ENCODE peak calls at places on chromosomes 1 and 21, in seven cellular contexts. F is activated CD4-positive, alpha-beta T cell treated with anti-CD3 and anti-CD28 coated beads for 48 hours; D is Calu3; G is AG10803; E is activated T-helper 1 cell treated with anti-CD3 and anti-CD28 coated beads, Interleukin-12 subunit alpha, Interleukin-12 subunit beta, Interleukin-2, Interleukin-4 antibody, amounts not matched to agents 30 ng/mL and 10 ng/mL and 1 ng/mL, durations not matched to agents 14 hours and 24 hours and 36 hours; U is WTC11; Q is fibroblast of pulmonary artery. T is an unnamed sample.

GRCh38 chr1:41698916-41699860 is 214.7 kb upstream of the EDN2 start:
- DNase-seq in F (peak), D (no peak), G (no peak), E (no peak), U (no peak), Q (no peak), T (no peak)

GRCh38 chr1:212611000-212611636 is 2.6 kb downstream of the ATF3 start:
- DNase-seq in F (no peak), D (no peak), G (no peak), E (no peak), U (no peak), Q (no peak), T (no peak)

GRCh38 chr1:91736999-91737615 is 148.8 kb downstream of the TGFBR3 start:
- DNase-seq in F (no peak), D (peak), G (peak), E (no peak), U (no peak), Q (peak), T (peak)

GRCh38 chr21:45047257-45047656 is 27.1 kb upstream of the ADARB1 start:
- DNase-seq in F (no peak), D (no peak), G (no peak), E (no peak), U (no peak), Q (no peak), T (no peak)

GRCh38 chr1:154328318-154329151 is 3.2 kb downstream of the ATP8B2 start:
- DNase-seq in F (peak), D (peak), G (peak), E (peak), U (peak), Q (peak), T (peak)

GRCh38 chr1:178283409-178283808 is 189.5 kb downstream of the RASAL2 start:
- DNase-seq in F (no peak), D (no peak), G (peak), E (no peak), U (peak), Q (peak), T (no peak)

GRCh38 chr1:234955107-234955731 is 173.4 kb downstream of the TOMM20 start:
- DNase-seq in F (no peak), D (no peak), G (peak), E (no peak), U (no peak), Q (peak), T (peak)

GRCh38 chr1:10033359-10033845 is 644 bp downstream of the UBE4B start:
- DNase-seq in F (no peak), D (peak), G (peak), E (peak), U (peak), Q (peak), T (peak)

GRCh38 chr1:168966217-168966616 is 140.3 kb upstream of the ATP1B1 start:
- DNase-seq in F (no peak), D (no peak), G (no peak), E (no peak), U (no peak), Q (no peak), T (no peak)

GRCh38 chr1:29379438-29380073 is 143.2 kb downstream of the PTPRU start:
- DNase-seq in F (peak), D (no peak), G (peak), E (peak), U (peak), Q (peak), T (no peak)

GRCh38 chr1:45623972-45624371 is at the start of gene CCDC17:
- DNase-seq in F (no peak), D (no peak), G (peak), E (no peak), U (no peak), Q (no peak), T (no peak)

GRCh38 chr1:98387701-98388100 is 273.8 kb upstream of the SNX7 start:
- DNase-seq in F (no peak), D (no peak), G (no peak), E (no peak), U (no peak), Q (no peak), T (no peak)

GRCh38 chr21:31273278-31273677 is 70.8 kb downstream of the TIAM1 start:
- DNase-seq in F (peak), D (no peak), G (no peak), E (no peak), U (no peak), Q (no peak), T (no peak)

GRCh38 chr1:24978383-24979032 is 48.4 kb upstream of the RUNX3 start:
- DNase-seq in F (no peak), D (no peak), G (no peak), E (no peak), U (no peak), Q (no peak), T (no peak)

GRCh38 chr21:46151989-46152938 is 3.1 kb downstream of the FTCD start:
- DNase-seq in F (peak), D (no peak), G (no peak), E (no peak), U (no peak), Q (no peak), T (no peak)

GRCh38 chr21:44285547-44285992 is at the start of gene AIRE:
- DNase-seq in F (no peak), D (no peak), G (peak), E (no peak), U (peak), Q (no peak), T (peak)

GRCh38 chr1:58779837-58780585 is 3.8 kb downstream of the JUN start:
- DNase-seq in F (no peak), D (peak), G (peak), E (peak), U (no peak), Q (peak), T (peak)

GRCh38 chr1:199735660-199736059 is 291.9 kb upstream of the NR5A2 start:
- DNase-seq in F (no peak), D (no peak), G (no peak), E (no peak), U (peak), Q (no peak), T (no peak)

GRCh38 chr1:211548321-211549091 is 30.5 kb downstream of the SLC30A1 start:
- DNase-seq in F (peak), D (peak), G (no peak), E (no peak), U (peak), Q (no peak), T (peak)

GRCh38 chr1:82704966-82705365 is 904.2 kb downstream of the ADGRL2 start:
- DNase-seq in F (no peak), D (no peak), G (no peak), E (no peak), U (no peak), Q (peak), T (no peak)

GRCh38 chr1:153488731-153489130 is 28.3 kb upstream of the S100A7 start:
- DNase-seq in F (no peak), D (no peak), G (peak), E (no peak), U (no peak), Q (no peak), T (no peak)

GRCh38 chr1:19321071-19321470 is 8.9 kb downstream of the SLC66A1 start:
- DNase-seq in F (no peak), D (no peak), G (no peak), E (no peak), U (no peak), Q (no peak), T (no peak)